ENCODE peak calls at places on chromosome 11, in eight cellular contexts. One of them, this sample, is unnamed. For H3K9me3, the result is how much of the 10 kb centered on the place peaks cover.

GRCh38 chr11:118953265-118953664 is 2.8 kb upstream of the UPK2 start:
- DNase-seq in fibroblast of lung: peak
- DNase-seq in colonic mucosa: no peak
- DNase-seq in neuronal stem cell: peak
- DNase-seq in esophagus squamous epithelium: no peak
- DNase-seq in endothelial cell of umbilical vein: no peak
- DNase-seq in right lobe of liver: no peak
- DNase-seq in cardiac muscle cell: peak
- DNase-seq in this sample: no peak

GRCh38 chr11:87878373-87878779 is 296.9 kb downstream of the RAB38 start:
- DNase-seq in fibroblast of lung: peak
- DNase-seq in colonic mucosa: peak
- DNase-seq in neuronal stem cell: no peak
- DNase-seq in esophagus squamous epithelium: no peak
- DNase-seq in endothelial cell of umbilical vein: peak
- DNase-seq in right lobe of liver: peak
- DNase-seq in cardiac muscle cell: peak
- DNase-seq in this sample: no peak

GRCh38 chr11:94702481-94702880 is 65.7 kb upstream of the AMOTL1 start:
- DNase-seq in fibroblast of lung: no peak
- DNase-seq in colonic mucosa: no peak
- DNase-seq in neuronal stem cell: no peak
- DNase-seq in esophagus squamous epithelium: no peak
- DNase-seq in endothelial cell of umbilical vein: no peak
- DNase-seq in right lobe of liver: no peak
- DNase-seq in cardiac muscle cell: no peak
- DNase-seq in this sample: no peak

GRCh38 chr11:398826-399225 is 4.8 kb downstream of the PKP3 start:
- DNase-seq in fibroblast of lung: no peak
- DNase-seq in colonic mucosa: no peak
- DNase-seq in neuronal stem cell: no peak
- DNase-seq in esophagus squamous epithelium: no peak
- DNase-seq in endothelial cell of umbilical vein: no peak
- DNase-seq in right lobe of liver: no peak
- DNase-seq in cardiac muscle cell: peak
- DNase-seq in this sample: peak

GRCh38 chr11:126658306-126659056 is 303.0 kb downstream of the ST3GAL4 start:
- DNase-seq in fibroblast of lung: no peak
- DNase-seq in colonic mucosa: no peak
- DNase-seq in neuronal stem cell: no peak
- DNase-seq in esophagus squamous epithelium: no peak
- DNase-seq in endothelial cell of umbilical vein: no peak
- DNase-seq in right lobe of liver: no peak
- DNase-seq in cardiac muscle cell: no peak
- DNase-seq in this sample: no peak

GRCh38 chr11:120547871-120548681 is 36.5 kb downstream of the GRIK4 start:
- DNase-seq in fibroblast of lung: peak
- DNase-seq in colonic mucosa: peak
- DNase-seq in neuronal stem cell: no peak
- DNase-seq in esophagus squamous epithelium: no peak
- DNase-seq in endothelial cell of umbilical vein: peak
- DNase-seq in right lobe of liver: peak
- DNase-seq in cardiac muscle cell: peak
- DNase-seq in this sample: peak

GRCh38 chr11:114309517-114309916 is 13.3 kb downstream of the NNMT start:
- DNase-seq in fibroblast of lung: no peak
- DNase-seq in colonic mucosa: no peak
- DNase-seq in neuronal stem cell: no peak
- DNase-seq in esophagus squamous epithelium: no peak
- DNase-seq in endothelial cell of umbilical vein: no peak
- DNase-seq in right lobe of liver: no peak
- DNase-seq in cardiac muscle cell: peak
- DNase-seq in this sample: no peak

GRCh38 chr11:15770798-15771414 is 585.4 kb downstream of the SOX6 start:
- DNase-seq in fibroblast of lung: peak
- DNase-seq in colonic mucosa: peak
- DNase-seq in neuronal stem cell: peak
- DNase-seq in esophagus squamous epithelium: no peak
- DNase-seq in endothelial cell of umbilical vein: peak
- DNase-seq in right lobe of liver: peak
- DNase-seq in cardiac muscle cell: peak
- DNase-seq in this sample: peak

GRCh38 chr11:81005595-81005994 is 1564.8 kb upstream of the TENM4 start:
- DNase-seq in fibroblast of lung: peak
- DNase-seq in colonic mucosa: no peak
- DNase-seq in neuronal stem cell: no peak
- DNase-seq in esophagus squamous epithelium: no peak
- DNase-seq in endothelial cell of umbilical vein: peak
- DNase-seq in right lobe of liver: no peak
- DNase-seq in cardiac muscle cell: peak
- DNase-seq in this sample: no peak

GRCh38 chr11:94494200-94494545 is 389 bp downstream of the ANKRD49 start:
- DNase-seq in fibroblast of lung: no peak
- DNase-seq in colonic mucosa: no peak
- DNase-seq in neuronal stem cell: no peak
- DNase-seq in esophagus squamous epithelium: no peak
- DNase-seq in endothelial cell of umbilical vein: no peak
- DNase-seq in right lobe of liver: no peak
- DNase-seq in cardiac muscle cell: no peak
- DNase-seq in this sample: no peak

GRCh38 chr11:74417379-74417804 is 19.2 kb upstream of the PGM2L1 start:
- DNase-seq in fibroblast of lung: peak
- DNase-seq in colonic mucosa: no peak
- DNase-seq in neuronal stem cell: no peak
- DNase-seq in esophagus squamous epithelium: no peak
- DNase-seq in endothelial cell of umbilical vein: no peak
- DNase-seq in right lobe of liver: no peak
- DNase-seq in cardiac muscle cell: no peak
- DNase-seq in this sample: no peak

GRCh38 chr11:13260963-13261599 is 16.5 kb upstream of the BMAL1 start:
- DNase-seq in fibroblast of lung: peak
- DNase-seq in colonic mucosa: no peak
- DNase-seq in neuronal stem cell: no peak
- DNase-seq in esophagus squamous epithelium: no peak
- DNase-seq in endothelial cell of umbilical vein: peak
- DNase-seq in right lobe of liver: no peak
- DNase-seq in cardiac muscle cell: peak
- DNase-seq in this sample: peak

GRCh38 chr11:113487622-113488021 is 12.4 kb upstream of the DRD2 start:
- DNase-seq in fibroblast of lung: no peak
- DNase-seq in colonic mucosa: no peak
- DNase-seq in neuronal stem cell: no peak
- DNase-seq in esophagus squamous epithelium: no peak
- DNase-seq in endothelial cell of umbilical vein: no peak
- DNase-seq in right lobe of liver: no peak
- DNase-seq in cardiac muscle cell: no peak
- DNase-seq in this sample: no peak

GRCh38 chr11:126949066-126949945 is 51.3 kb downstream of the KIRREL3 start:
- DNase-seq in fibroblast of lung: peak
- DNase-seq in colonic mucosa: no peak
- DNase-seq in neuronal stem cell: no peak
- DNase-seq in esophagus squamous epithelium: no peak
- DNase-seq in endothelial cell of umbilical vein: no peak
- DNase-seq in right lobe of liver: no peak
- DNase-seq in cardiac muscle cell: no peak
- DNase-seq in this sample: peak

GRCh38 chr11:123238297-123238696 is 43.2 kb upstream of the CLMP start:
- DNase-seq in fibroblast of lung: no peak
- DNase-seq in colonic mucosa: peak
- DNase-seq in neuronal stem cell: no peak
- DNase-seq in esophagus squamous epithelium: no peak
- DNase-seq in endothelial cell of umbilical vein: no peak
- DNase-seq in right lobe of liver: no peak
- DNase-seq in cardiac muscle cell: peak
- DNase-seq in this sample: peak

GRCh38 chr11:75667831-75668507 is 869 bp downstream of the MAP6 start:
- DNase-seq in fibroblast of lung: peak
- DNase-seq in colonic mucosa: peak
- DNase-seq in neuronal stem cell: peak
- DNase-seq in esophagus squamous epithelium: no peak
- DNase-seq in endothelial cell of umbilical vein: peak
- DNase-seq in right lobe of liver: peak
- DNase-seq in cardiac muscle cell: peak
- DNase-seq in this sample: no peak

GRCh38 chr11:110490886-110491285 is 61.1 kb downstream of the FDX1 start:
- DNase-seq in fibroblast of lung: peak
- DNase-seq in colonic mucosa: no peak
- DNase-seq in neuronal stem cell: no peak
- DNase-seq in esophagus squamous epithelium: no peak
- DNase-seq in endothelial cell of umbilical vein: no peak
- DNase-seq in right lobe of liver: no peak
- DNase-seq in cardiac muscle cell: peak
- DNase-seq in this sample: peak

GRCh38 chr11:72975778-72976520 is 161.7 kb downstream of the ATG16L2 start:
- DNase-seq in fibroblast of lung: peak
- DNase-seq in colonic mucosa: no peak
- DNase-seq in neuronal stem cell: no peak
- DNase-seq in esophagus squamous epithelium: no peak
- DNase-seq in endothelial cell of umbilical vein: no peak
- DNase-seq in right lobe of liver: no peak
- DNase-seq in cardiac muscle cell: peak
- DNase-seq in this sample: no peak

GRCh38 chr11:67545280-67545679 is 22.0 kb upstream of the CABP2 start:
- DNase-seq in fibroblast of lung: no peak
- DNase-seq in colonic mucosa: peak
- DNase-seq in neuronal stem cell: no peak
- DNase-seq in esophagus squamous epithelium: no peak
- DNase-seq in endothelial cell of umbilical vein: no peak
- DNase-seq in right lobe of liver: peak
- DNase-seq in cardiac muscle cell: peak
- DNase-seq in this sample: no peak

GRCh38 chr11:10694481-10695239 is 1.1 kb upstream of the IRAG1 start:
- DNase-seq in fibroblast of lung: peak
- DNase-seq in colonic mucosa: no peak
- DNase-seq in neuronal stem cell: no peak
- DNase-seq in esophagus squamous epithelium: no peak
- DNase-seq in endothelial cell of umbilical vein: no peak
- DNase-seq in right lobe of liver: no peak
- DNase-seq in cardiac muscle cell: peak
- DNase-seq in this sample: peak
- H3K4me3 ChIP-seq in fibroblast of lung: no peak
- H3K4me3 ChIP-seq in colonic mucosa: no peak
- H3K4me3 ChIP-seq in neuronal stem cell: no peak
- H3K4me3 ChIP-seq in esophagus squamous epithelium: no peak
- H3K4me3 ChIP-seq in endothelial cell of umbilical vein: no peak
- H3K4me3 ChIP-seq in right lobe of liver: no peak
- H3K4me3 ChIP-seq in cardiac muscle cell: no peak
- H3K4me3 ChIP-seq in this sample: no peak

DNA sequence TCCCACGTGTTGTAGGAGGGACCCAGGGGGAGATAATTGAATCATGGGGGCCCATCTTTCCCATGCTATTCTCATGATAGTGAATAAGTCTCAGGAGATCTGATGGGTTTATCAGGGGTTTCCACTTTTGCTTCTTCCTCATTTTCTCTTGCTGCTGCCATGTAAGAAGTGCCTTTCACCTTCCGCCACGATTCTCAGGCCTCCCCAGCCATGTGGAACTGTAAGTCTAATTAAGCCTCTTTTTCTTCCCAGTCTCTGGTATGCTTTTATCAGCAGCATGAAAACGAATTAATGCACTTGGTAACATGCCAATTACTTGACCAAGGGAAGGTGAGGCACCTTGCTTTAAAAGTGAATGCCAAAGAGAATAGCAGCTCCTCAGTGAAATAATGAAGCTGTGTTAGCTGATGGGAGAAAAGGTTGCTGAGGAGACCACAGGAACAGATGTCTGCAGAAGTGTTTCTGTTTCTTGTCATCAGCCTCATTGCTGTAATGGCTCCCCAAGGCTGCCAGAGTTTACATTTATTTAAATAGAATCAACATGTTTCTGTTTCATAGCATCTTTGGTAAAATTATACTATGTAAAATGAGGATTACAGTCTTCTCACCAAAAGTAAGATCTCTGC is 89.0 kb upstream of the CD44 start:
- DNase-seq in fibroblast of lung: no peak
- DNase-seq in colonic mucosa: no peak
- DNase-seq in neuronal stem cell: no peak
- DNase-seq in esophagus squamous epithelium: no peak
- DNase-seq in endothelial cell of umbilical vein: no peak
- DNase-seq in right lobe of liver: no peak
- DNase-seq in cardiac muscle cell: no peak
- DNase-seq in this sample: no peak
- H3K9me3 ChIP-seq in fibroblast of lung: under half
- H3K9me3 ChIP-seq in colonic mucosa: under half
- H3K9me3 ChIP-seq in neuronal stem cell: under half
- H3K9me3 ChIP-seq in esophagus squamous epithelium: under half
- H3K9me3 ChIP-seq in endothelial cell of umbilical vein: under half
- H3K9me3 ChIP-seq in right lobe of liver: under half
- H3K9me3 ChIP-seq in cardiac muscle cell: under half
- H3K9me3 ChIP-seq in this sample: under half

GRCh38 chr11:19194620-19195308 is 7.0 kb downstream of the CSRP3 start:
- DNase-seq in fibroblast of lung: no peak
- DNase-seq in colonic mucosa: no peak
- DNase-seq in neuronal stem cell: no peak
- DNase-seq in esophagus squamous epithelium: no peak
- DNase-seq in endothelial cell of umbilical vein: no peak
- DNase-seq in right lobe of liver: no peak
- DNase-seq in cardiac muscle cell: no peak
- DNase-seq in this sample: no peak

GRCh38 chr11:19187880-19188279 is 13.9 kb downstream of the CSRP3 start:
- DNase-seq in fibroblast of lung: peak
- DNase-seq in colonic mucosa: no peak
- DNase-seq in neuronal stem cell: peak
- DNase-seq in esophagus squamous epithelium: no peak
- DNase-seq in endothelial cell of umbilical vein: no peak
- DNase-seq in right lobe of liver: no peak
- DNase-seq in cardiac muscle cell: no peak
- DNase-seq in this sample: no peak

GRCh38 chr11:19193916-19194315 is 7.9 kb downstream of the CSRP3 start:
- DNase-seq in fibroblast of lung: no peak
- DNase-seq in colonic mucosa: no peak
- DNase-seq in neuronal stem cell: no peak
- DNase-seq in esophagus squamous epithelium: no peak
- DNase-seq in endothelial cell of umbilical vein: peak
- DNase-seq in right lobe of liver: no peak
- DNase-seq in cardiac muscle cell: no peak
- DNase-seq in this sample: no peak

GRCh38 chr11:19187101-19187500 is 14.7 kb downstream of the CSRP3 start:
- DNase-seq in fibroblast of lung: peak
- DNase-seq in colonic mucosa: no peak
- DNase-seq in neuronal stem cell: no peak
- DNase-seq in esophagus squamous epithelium: no peak
- DNase-seq in endothelial cell of umbilical vein: no peak
- DNase-seq in right lobe of liver: no peak
- DNase-seq in cardiac muscle cell: peak
- DNase-seq in this sample: no peak

GRCh38 chr11:19191530-19192169 is 10.1 kb downstream of the CSRP3 start:
- DNase-seq in fibroblast of lung: no peak
- DNase-seq in colonic mucosa: peak
- DNase-seq in neuronal stem cell: no peak
- DNase-seq in esophagus squamous epithelium: no peak
- DNase-seq in endothelial cell of umbilical vein: no peak
- DNase-seq in right lobe of liver: peak
- DNase-seq in cardiac muscle cell: peak
- DNase-seq in this sample: no peak
- H3K4me3 ChIP-seq in fibroblast of lung: no peak
- H3K4me3 ChIP-seq in colonic mucosa: no peak
- H3K4me3 ChIP-seq in neuronal stem cell: no peak
- H3K4me3 ChIP-seq in esophagus squamous epithelium: no peak
- H3K4me3 ChIP-seq in endothelial cell of umbilical vein: no peak
- H3K4me3 ChIP-seq in right lobe of liver: no peak
- H3K4me3 ChIP-seq in cardiac muscle cell: no peak
- H3K4me3 ChIP-seq in this sample: no peak

DNA sequence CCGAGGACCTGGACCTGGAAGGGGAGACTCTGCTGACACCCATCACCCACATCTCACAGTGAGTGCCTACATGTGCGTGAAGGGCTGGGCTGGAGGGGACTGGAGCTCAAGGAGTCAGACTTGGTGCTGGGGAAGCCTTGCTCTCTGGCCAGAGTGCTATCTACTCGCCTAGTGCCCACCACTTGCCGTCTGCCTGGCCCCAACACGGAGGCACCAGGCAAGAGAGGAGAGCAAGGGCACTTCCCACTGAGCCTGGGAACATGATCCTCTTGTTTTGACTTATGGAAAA is 37.8 kb downstream of the KCNQ1OT1 start:
- DNase-seq in fibroblast of lung: no peak
- DNase-seq in colonic mucosa: no peak
- DNase-seq in neuronal stem cell: no peak
- DNase-seq in esophagus squamous epithelium: no peak
- DNase-seq in endothelial cell of umbilical vein: no peak
- DNase-seq in right lobe of liver: no peak
- DNase-seq in cardiac muscle cell: no peak
- DNase-seq in this sample: no peak
- H3K9me3 ChIP-seq in fibroblast of lung: under half
- H3K9me3 ChIP-seq in colonic mucosa: under half
- H3K9me3 ChIP-seq in neuronal stem cell: under half
- H3K9me3 ChIP-seq in esophagus squamous epithelium: under half
- H3K9me3 ChIP-seq in endothelial cell of umbilical vein: under half
- H3K9me3 ChIP-seq in right lobe of liver: under half
- H3K9me3 ChIP-seq in cardiac muscle cell: under half
- H3K9me3 ChIP-seq in this sample: under half